ENCODE peak calls at places on chromosome 2, in seven cellular contexts. T, L, W, V, N, Y and X are unnamed samples.

GRCh38 chr2:237909075-237909695 is 49.8 kb downstream of the RAMP1 start:
- DNase-seq in T (no peak), V (no peak), Y (no peak), W (no peak), N (no peak), L (no peak), X (no peak)

GRCh38 chr2:112183327-112184025 is 45.3 kb downstream of the FBLN7 start:
- DNase-seq in T (no peak), N (no peak), V (no peak), Y (no peak), L (no peak), W (no peak), X (no peak)

GRCh38 chr2:206011795-206012194 is 74.2 kb downstream of the INO80D start:
- DNase-seq in N (no peak), Y (no peak), V (no peak), L (no peak), W (no peak), T (no peak), X (no peak)

GRCh38 chr2:25362564-25363145 is 20.9 kb upstream of the DNMT3A start:
- DNase-seq in V (no peak), T (no peak), N (no peak), W (peak), L (peak), Y (no peak), X (no peak)

GRCh38 chr2:37394986-37395555 is 50.6 kb downstream of the QPCT start:
- DNase-seq in T (no peak), Y (no peak), V (no peak), W (no peak), L (no peak), N (no peak), X (no peak)

GRCh38 chr2:206832886-206833285 is 67.5 kb downstream of the FASTKD2 start:
- DNase-seq in Y (no peak), W (no peak), L (no peak), T (no peak), V (no peak), N (no peak), X (no peak)

GRCh38 chr2:37586663-37587409 is 84.6 kb downstream of the CDC42EP3 start:
- DNase-seq in V (no peak), T (no peak), N (no peak), W (no peak), Y (no peak), L (no peak), X (no peak)

GRCh38 chr2:56185582-56186046 is 1.8 kb downstream of the CCDC85A start:
- DNase-seq in N (no peak), L (no peak), T (peak), V (no peak), W (no peak), Y (no peak), X (no peak)

GRCh38 chr2:228048838-228049490 is 132.5 kb downstream of the SPHKAP start:
- DNase-seq in V (peak), W (no peak), Y (no peak), N (peak), L (no peak), T (peak), X (peak)